ENCODE peak calls at places on chromosomes 5 and 9, in five cellular contexts. One of them, this sample, is unnamed. For H3K4me1, the result is how much of the 10 kb centered on the place peaks cover.

GRCh38 chr5:35902032-35902681 is 36.3 kb downstream of the CAPSL start:
- DNase-seq in ascending aorta: no peak
- DNase-seq in mesendoderm: no peak
- DNase-seq in adrenal gland: no peak
- DNase-seq in lower lobe of right lung: no peak
- DNase-seq in this sample: no peak

GRCh38 chr9:116482740-116483139 is 204.4 kb upstream of the TRIM32 start:
- DNase-seq in ascending aorta: no peak
- DNase-seq in adrenal gland: no peak
- DNase-seq in lower lobe of right lung: no peak
- DNase-seq in mesendoderm: peak
- DNase-seq in this sample: no peak

GRCh38 chr9:110083866-110084265 is 124.1 kb downstream of the C9orf152 start:
- DNase-seq in adrenal gland: no peak
- DNase-seq in lower lobe of right lung: no peak
- DNase-seq in mesendoderm: peak
- DNase-seq in ascending aorta: no peak
- DNase-seq in this sample: no peak

GRCh38 chr5:20972419-20972925 is 984.5 kb upstream of the CDH18 start:
- DNase-seq in adrenal gland: peak
- DNase-seq in mesendoderm: peak
- DNase-seq in ascending aorta: no peak
- DNase-seq in lower lobe of right lung: peak
- DNase-seq in this sample: no peak

GRCh38 chr9:93669116-93669957 is 93.0 kb downstream of the PHF2 start:
- DNase-seq in mesendoderm: no peak
- DNase-seq in lower lobe of right lung: peak
- DNase-seq in adrenal gland: no peak
- DNase-seq in ascending aorta: peak
- DNase-seq in this sample: peak

GRCh38 chr9:82810902-82811301 is 252.0 kb downstream of the RASEF start:
- DNase-seq in lower lobe of right lung: no peak
- DNase-seq in ascending aorta: no peak
- DNase-seq in adrenal gland: no peak
- DNase-seq in mesendoderm: peak
- DNase-seq in this sample: no peak

GRCh38 chr5:132747693-132748440 is 641 bp downstream of the CCNI2 start:
- DNase-seq in lower lobe of right lung: peak
- DNase-seq in adrenal gland: peak
- DNase-seq in mesendoderm: peak
- DNase-seq in ascending aorta: no peak
- DNase-seq in this sample: no peak

GRCh38 chr5:77751328-77752023 is 24.7 kb downstream of the TBCA start:
- DNase-seq in adrenal gland: no peak
- DNase-seq in lower lobe of right lung: no peak
- DNase-seq in mesendoderm: peak
- DNase-seq in ascending aorta: no peak
- DNase-seq in this sample: no peak

GRCh38 chr5:9361835-9362234 is 184.0 kb downstream of the SEMA5A start:
- DNase-seq in lower lobe of right lung: no peak
- DNase-seq in adrenal gland: peak
- DNase-seq in ascending aorta: no peak
- DNase-seq in mesendoderm: peak
- DNase-seq in this sample: peak

GRCh38 chr5:84242286-84242685 is 142.4 kb downstream of the EDIL3 start:
- DNase-seq in ascending aorta: no peak
- DNase-seq in mesendoderm: no peak
- DNase-seq in lower lobe of right lung: no peak
- DNase-seq in adrenal gland: no peak
- DNase-seq in this sample: no peak

GRCh38 chr9:117448066-117448465 is 33.2 kb upstream of the ASTN2 start:
- DNase-seq in adrenal gland: no peak
- DNase-seq in lower lobe of right lung: no peak
- DNase-seq in mesendoderm: peak
- DNase-seq in ascending aorta: no peak
- DNase-seq in this sample: no peak

GRCh38 chr5:172008689-172009141 is 2.3 kb upstream of the FBXW11 start:
- DNase-seq in adrenal gland: no peak
- DNase-seq in ascending aorta: no peak
- DNase-seq in lower lobe of right lung: no peak
- DNase-seq in mesendoderm: peak
- DNase-seq in this sample: no peak

GRCh38 chr5:172006378-172007152 is at the start of gene FBXW11:
- DNase-seq in adrenal gland: peak
- DNase-seq in lower lobe of right lung: peak
- DNase-seq in mesendoderm: peak
- DNase-seq in ascending aorta: peak
- DNase-seq in this sample: peak

GRCh38 chr5:172005708-172006377 is 595 bp downstream of the FBXW11 start:
- DNase-seq in lower lobe of right lung: peak
- DNase-seq in ascending aorta: no peak
- DNase-seq in adrenal gland: peak
- DNase-seq in mesendoderm: peak
- DNase-seq in this sample: peak

GRCh38 chr5:172007795-172008465 is 1.5 kb upstream of the FBXW11 start:
- DNase-seq in mesendoderm: no peak
- DNase-seq in lower lobe of right lung: no peak
- DNase-seq in adrenal gland: peak
- DNase-seq in ascending aorta: no peak
- DNase-seq in this sample: no peak

DNA sequence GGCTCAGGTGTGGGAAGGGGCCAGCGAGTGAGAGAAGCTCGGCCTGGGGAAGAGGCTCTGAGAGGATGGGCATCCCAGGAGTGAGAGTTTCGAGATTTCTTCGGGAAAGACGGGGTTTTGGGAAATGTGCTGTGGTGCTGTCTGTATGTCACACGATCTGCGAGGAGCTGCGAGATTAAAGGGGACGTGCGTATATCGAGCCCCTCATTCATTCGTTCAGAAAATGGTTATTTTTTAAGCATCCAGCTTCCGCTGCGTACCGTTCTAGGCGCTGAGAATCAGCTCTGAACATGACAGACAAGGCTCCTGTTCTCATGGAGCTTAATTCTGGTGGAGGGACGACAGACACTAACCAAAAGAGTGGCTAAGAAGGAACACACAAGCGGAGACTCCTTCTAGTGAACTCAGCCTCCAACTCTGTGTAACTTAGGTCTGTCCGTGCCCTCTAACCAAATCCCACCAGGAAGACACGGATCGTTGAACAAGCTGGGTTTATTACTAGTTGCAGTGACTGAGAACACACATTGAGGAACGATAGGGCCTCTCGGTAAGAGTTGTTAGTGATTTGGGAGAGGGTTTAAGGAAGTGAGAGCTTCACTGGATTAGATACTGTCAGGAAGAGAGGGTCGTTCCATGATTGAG is 836 bp upstream of the FBXW11 start:
- DNase-seq in mesendoderm: peak
- DNase-seq in ascending aorta: no peak
- DNase-seq in adrenal gland: no peak
- DNase-seq in lower lobe of right lung: no peak
- DNase-seq in this sample: no peak
- H3K4me1 ChIP-seq in mesendoderm: under half
- H3K4me1 ChIP-seq in ascending aorta: under half
- H3K4me1 ChIP-seq in adrenal gland: under half
- H3K4me1 ChIP-seq in lower lobe of right lung: under half
- H3K4me1 ChIP-seq in this sample: under half

DNA sequence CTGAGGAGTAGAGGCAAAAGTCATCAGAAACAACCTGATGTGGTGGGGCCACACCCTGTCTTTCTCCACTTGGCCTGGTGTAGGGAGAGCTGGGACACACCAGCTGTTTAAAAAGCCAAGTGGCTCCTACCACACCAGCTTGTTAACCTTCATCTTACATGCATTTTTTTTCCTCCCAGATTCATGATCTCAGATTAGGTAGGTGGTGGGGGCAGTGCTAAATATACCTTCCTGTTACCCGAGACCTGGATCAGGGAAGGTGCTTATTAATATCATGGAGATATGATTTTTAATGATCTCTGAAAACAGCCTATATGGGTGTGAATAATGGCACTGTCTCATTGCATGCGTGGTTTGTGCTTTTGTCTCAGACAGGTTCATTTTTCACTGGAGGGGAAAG is 185.7 kb downstream of the EBF1 start:
- DNase-seq in ascending aorta: no peak
- DNase-seq in lower lobe of right lung: no peak
- DNase-seq in adrenal gland: no peak
- DNase-seq in mesendoderm: no peak
- DNase-seq in this sample: no peak
- H3K4me1 ChIP-seq in ascending aorta: under half
- H3K4me1 ChIP-seq in lower lobe of right lung: under half
- H3K4me1 ChIP-seq in adrenal gland: under half
- H3K4me1 ChIP-seq in mesendoderm: under half
- H3K4me1 ChIP-seq in this sample: under half

DNA sequence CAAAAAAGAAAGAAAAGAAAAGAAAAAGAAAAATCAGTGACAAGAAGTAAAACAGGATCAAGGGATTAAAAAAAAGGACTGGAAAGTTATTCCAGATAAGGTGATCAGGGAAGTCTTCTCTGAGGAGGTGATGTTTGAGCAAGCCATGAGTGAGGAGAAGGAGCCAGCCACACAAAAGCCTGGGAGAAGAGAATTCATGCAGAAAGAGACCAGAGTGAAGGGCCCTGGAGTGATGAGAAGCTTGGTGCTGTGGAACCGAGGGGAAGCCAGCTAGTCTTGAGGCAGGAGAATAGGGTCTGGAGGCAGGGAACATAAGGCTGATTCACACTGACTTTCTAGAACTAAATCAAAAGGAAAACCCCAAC is 4.0 kb upstream of the EXOSC2 start:
- DNase-seq in lower lobe of right lung: no peak
- DNase-seq in ascending aorta: no peak
- DNase-seq in adrenal gland: no peak
- DNase-seq in mesendoderm: no peak
- DNase-seq in this sample: no peak
- H3K4me1 ChIP-seq in lower lobe of right lung: under half
- H3K4me1 ChIP-seq in ascending aorta: under half
- H3K4me1 ChIP-seq in adrenal gland: under half
- H3K4me1 ChIP-seq in mesendoderm: under half
- H3K4me1 ChIP-seq in this sample: under half

GRCh38 chr9:84054341-84055010 is 73.9 kb downstream of the RMI1 start:
- DNase-seq in mesendoderm: no peak
- DNase-seq in ascending aorta: no peak
- DNase-seq in adrenal gland: peak
- DNase-seq in lower lobe of right lung: no peak
- DNase-seq in this sample: no peak
- H3K4me1 ChIP-seq in mesendoderm: under half
- H3K4me1 ChIP-seq in ascending aorta: under half
- H3K4me1 ChIP-seq in adrenal gland: under half
- H3K4me1 ChIP-seq in lower lobe of right lung: under half
- H3K4me1 ChIP-seq in this sample: under half

DNA sequence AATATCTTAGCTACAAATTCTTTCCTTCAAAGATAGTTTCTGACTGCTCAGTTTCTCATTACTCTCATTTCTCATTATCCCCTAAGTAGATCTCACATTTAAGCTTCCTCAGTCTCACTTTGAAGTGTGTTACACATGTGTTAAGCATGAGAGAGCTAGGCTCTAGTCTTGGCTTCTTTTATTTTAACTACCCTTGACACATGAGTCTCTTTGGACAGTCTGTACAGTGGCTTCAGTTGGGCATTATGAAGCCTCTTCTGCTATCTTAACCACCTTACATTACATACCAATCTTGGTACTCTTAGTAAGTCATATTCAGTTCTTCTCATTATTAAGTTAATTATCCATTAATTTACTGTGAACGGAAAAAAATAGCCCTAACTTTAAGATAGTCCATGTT is 232.5 kb downstream of the FBXL17 start:
- DNase-seq in ascending aorta: no peak
- DNase-seq in adrenal gland: no peak
- DNase-seq in mesendoderm: no peak
- DNase-seq in lower lobe of right lung: no peak
- DNase-seq in this sample: no peak
- H3K4me1 ChIP-seq in ascending aorta: under half
- H3K4me1 ChIP-seq in adrenal gland: under half
- H3K4me1 ChIP-seq in mesendoderm: under half
- H3K4me1 ChIP-seq in lower lobe of right lung: under half
- H3K4me1 ChIP-seq in this sample: under half

GRCh38 chr5:67194169-67194568 is 2.4 kb downstream of the CD180 start:
- DNase-seq in ascending aorta: no peak
- DNase-seq in mesendoderm: no peak
- DNase-seq in adrenal gland: no peak
- DNase-seq in lower lobe of right lung: no peak
- DNase-seq in this sample: no peak

GRCh38 chr5:67198917-67199316 is 2.3 kb upstream of the CD180 start:
- DNase-seq in adrenal gland: no peak
- DNase-seq in mesendoderm: no peak
- DNase-seq in ascending aorta: no peak
- DNase-seq in lower lobe of right lung: no peak
- DNase-seq in this sample: no peak

GRCh38 chr5:67195406-67196275 is 958 bp downstream of the CD180 start:
- DNase-seq in ascending aorta: no peak
- DNase-seq in lower lobe of right lung: no peak
- DNase-seq in mesendoderm: no peak
- DNase-seq in adrenal gland: no peak
- DNase-seq in this sample: no peak

GRCh38 chr5:67197536-67197935 is 937 bp upstream of the CD180 start:
- DNase-seq in ascending aorta: no peak
- DNase-seq in adrenal gland: no peak
- DNase-seq in lower lobe of right lung: no peak
- DNase-seq in mesendoderm: no peak
- DNase-seq in this sample: no peak

GRCh38 chr5:67196537-67197059 is at the start of gene CD180:
- DNase-seq in adrenal gland: no peak
- DNase-seq in lower lobe of right lung: no peak
- DNase-seq in mesendoderm: no peak
- DNase-seq in ascending aorta: no peak
- DNase-seq in this sample: no peak
- H3K4me1 ChIP-seq in adrenal gland: under half
- H3K4me1 ChIP-seq in lower lobe of right lung: under half
- H3K4me1 ChIP-seq in mesendoderm: under half
- H3K4me1 ChIP-seq in ascending aorta: under half
- H3K4me1 ChIP-seq in this sample: under half